ENCODE peak calls at places on chromosomes 13 and 19, in ten cellular contexts. One of them, this sample, is unnamed.

GRCh38 chr19:10230904-10231623 is at the start of gene S1PR2:
- DNase-seq in tibial nerve: peak; percentile 69
- DNase-seq in body of pancreas: peak; percentile 73
- DNase-seq in heart right ventricle: peak; percentile 86
- DNase-seq in PC-3: peak; percentile 59
- DNase-seq in bronchial epithelial cell: no peak
- DNase-seq in pancreas: peak; percentile 82
- DNase-seq in HAP-1: peak; percentile 89
- DNase-seq in ascending aorta: no peak
- DNase-seq in breast epithelium: peak; percentile 73
- DNase-seq in this sample: peak; percentile 80

GRCh38 chr13:79354285-79354684 is 51.8 kb downstream of the RBM26 start:
- DNase-seq in bronchial epithelial cell: no peak
- DNase-seq in ascending aorta: no peak
- DNase-seq in pancreas: no peak
- DNase-seq in HAP-1: no peak
- DNase-seq in breast epithelium: no peak
- DNase-seq in tibial nerve: no peak
- DNase-seq in heart right ventricle: no peak
- DNase-seq in body of pancreas: no peak
- DNase-seq in PC-3: no peak
- DNase-seq in this sample: no peak

GRCh38 chr19:42255766-42256750 is 1.1 kb upstream of the ERF start:
- DNase-seq in pancreas: no peak
- DNase-seq in heart right ventricle: peak; percentile 65
- DNase-seq in PC-3: peak; percentile 32
- DNase-seq in bronchial epithelial cell: no peak
- DNase-seq in body of pancreas: peak; percentile 46
- DNase-seq in HAP-1: peak; percentile 64
- DNase-seq in tibial nerve: no peak
- DNase-seq in ascending aorta: no peak
- DNase-seq in breast epithelium: peak; percentile 58
- DNase-seq in this sample: peak; percentile 62

GRCh38 chr13:71358218-71358617 is 508.8 kb downstream of the DACH1 start:
- DNase-seq in body of pancreas: no peak
- DNase-seq in HAP-1: no peak
- DNase-seq in PC-3: peak; percentile 20
- DNase-seq in bronchial epithelial cell: peak; percentile 95
- DNase-seq in breast epithelium: no peak
- DNase-seq in tibial nerve: no peak
- DNase-seq in heart right ventricle: no peak
- DNase-seq in pancreas: no peak
- DNase-seq in ascending aorta: no peak
- DNase-seq in this sample: no peak

GRCh38 chr19:9914315-9915207 is 21.8 kb downstream of the OLFM2 start:
- DNase-seq in tibial nerve: peak; percentile 27
- DNase-seq in heart right ventricle: peak; percentile 70
- DNase-seq in HAP-1: peak; percentile 90
- DNase-seq in ascending aorta: peak; percentile 26
- DNase-seq in PC-3: peak; percentile 93
- DNase-seq in pancreas: peak; percentile 83
- DNase-seq in breast epithelium: peak; percentile 58
- DNase-seq in body of pancreas: peak; percentile 76
- DNase-seq in bronchial epithelial cell: peak; percentile 58
- DNase-seq in this sample: peak; percentile 31

GRCh38 chr19:6692027-6692426 is 22.1 kb upstream of the TNFSF14 start:
- DNase-seq in pancreas: no peak
- DNase-seq in tibial nerve: no peak
- DNase-seq in HAP-1: no peak
- DNase-seq in PC-3: no peak
- DNase-seq in bronchial epithelial cell: no peak
- DNase-seq in heart right ventricle: no peak
- DNase-seq in ascending aorta: no peak
- DNase-seq in body of pancreas: no peak
- DNase-seq in breast epithelium: no peak
- DNase-seq in this sample: no peak

GRCh38 chr19:18526316-18526715 is 4.4 kb upstream of the ELL start:
- DNase-seq in breast epithelium: no peak
- DNase-seq in pancreas: no peak
- DNase-seq in body of pancreas: no peak
- DNase-seq in bronchial epithelial cell: peak; percentile 98
- DNase-seq in ascending aorta: no peak
- DNase-seq in HAP-1: no peak
- DNase-seq in tibial nerve: no peak
- DNase-seq in PC-3: peak; percentile 86
- DNase-seq in heart right ventricle: no peak
- DNase-seq in this sample: no peak

GRCh38 chr19:38004505-38005223 is 97.7 kb downstream of the SIPA1L3 start:
- DNase-seq in bronchial epithelial cell: peak; percentile 95
- DNase-seq in tibial nerve: peak; percentile 94
- DNase-seq in body of pancreas: peak; percentile 62
- DNase-seq in ascending aorta: peak; percentile 77
- DNase-seq in breast epithelium: peak; percentile 96
- DNase-seq in HAP-1: peak; percentile 91
- DNase-seq in PC-3: peak; percentile 72
- DNase-seq in pancreas: peak; percentile 42
- DNase-seq in heart right ventricle: peak; percentile 64
- DNase-seq in this sample: peak; percentile 89

GRCh38 chr19:40519352-40520322 is 52.8 kb downstream of the SPTBN4 start:
- DNase-seq in breast epithelium: no peak
- DNase-seq in ascending aorta: no peak
- DNase-seq in bronchial epithelial cell: peak; percentile 21
- DNase-seq in tibial nerve: no peak
- DNase-seq in HAP-1: no peak
- DNase-seq in pancreas: no peak
- DNase-seq in heart right ventricle: peak; percentile 33
- DNase-seq in body of pancreas: no peak
- DNase-seq in PC-3: no peak
- DNase-seq in this sample: no peak

GRCh38 chr19:13057147-13057572 is 45.5 kb downstream of the LYL1 start:
- DNase-seq in heart right ventricle: no peak
- DNase-seq in pancreas: no peak
- DNase-seq in body of pancreas: no peak
- DNase-seq in breast epithelium: no peak
- DNase-seq in PC-3: peak; percentile 34
- DNase-seq in HAP-1: no peak
- DNase-seq in ascending aorta: no peak
- DNase-seq in bronchial epithelial cell: no peak
- DNase-seq in tibial nerve: no peak
- DNase-seq in this sample: no peak

GRCh38 chr19:12996542-12997094 is 1.3 kb downstream of the NFIX start:
- DNase-seq in pancreas: peak; percentile 67
- DNase-seq in tibial nerve: peak; percentile 6
- DNase-seq in bronchial epithelial cell: no peak
- DNase-seq in HAP-1: peak; percentile 55
- DNase-seq in body of pancreas: peak; percentile 55
- DNase-seq in breast epithelium: no peak
- DNase-seq in ascending aorta: no peak
- DNase-seq in heart right ventricle: peak; percentile 66
- DNase-seq in PC-3: peak; percentile 58
- DNase-seq in this sample: no peak

GRCh38 chr19:8580710-8581281 is 3.6 kb upstream of the MYO1F start:
- DNase-seq in bronchial epithelial cell: peak; percentile 19
- DNase-seq in HAP-1: peak; percentile 92
- DNase-seq in heart right ventricle: peak; percentile 80
- DNase-seq in PC-3: peak; percentile 83
- DNase-seq in body of pancreas: peak; percentile 75
- DNase-seq in pancreas: peak; percentile 79
- DNase-seq in ascending aorta: peak; percentile 44
- DNase-seq in tibial nerve: peak; percentile 87
- DNase-seq in breast epithelium: peak; percentile 62
- DNase-seq in this sample: peak; percentile 83

GRCh38 chr19:51441410-51442390 is 16.6 kb downstream of the SIGLEC8 start:
- DNase-seq in HAP-1: no peak
- DNase-seq in breast epithelium: no peak
- DNase-seq in tibial nerve: no peak
- DNase-seq in pancreas: no peak
- DNase-seq in heart right ventricle: no peak
- DNase-seq in PC-3: peak; percentile 69
- DNase-seq in body of pancreas: no peak
- DNase-seq in bronchial epithelial cell: no peak
- DNase-seq in ascending aorta: no peak
- DNase-seq in this sample: no peak

GRCh38 chr13:39779337-39780270 is 124.1 kb downstream of the COG6 start:
- DNase-seq in bronchial epithelial cell: peak; percentile 15
- DNase-seq in breast epithelium: no peak
- DNase-seq in PC-3: peak; percentile 39
- DNase-seq in HAP-1: no peak
- DNase-seq in body of pancreas: peak; percentile 17
- DNase-seq in ascending aorta: no peak
- DNase-seq in tibial nerve: peak; percentile 21
- DNase-seq in pancreas: no peak
- DNase-seq in heart right ventricle: no peak
- DNase-seq in this sample: no peak

GRCh38 chr19:40530091-40530901 is 46.4 kb upstream of the SHKBP1 start:
- DNase-seq in heart right ventricle: peak; percentile 32
- DNase-seq in tibial nerve: no peak
- DNase-seq in PC-3: no peak
- DNase-seq in pancreas: peak; percentile 56
- DNase-seq in ascending aorta: no peak
- DNase-seq in breast epithelium: no peak
- DNase-seq in bronchial epithelial cell: no peak
- DNase-seq in HAP-1: peak; percentile 76
- DNase-seq in body of pancreas: no peak
- DNase-seq in this sample: no peak

GRCh38 chr19:379796-380195 is 29.2 kb downstream of the C2CD4C start:
- DNase-seq in PC-3: no peak
- DNase-seq in bronchial epithelial cell: no peak
- DNase-seq in tibial nerve: no peak
- DNase-seq in body of pancreas: no peak
- DNase-seq in ascending aorta: no peak
- DNase-seq in pancreas: no peak
- DNase-seq in HAP-1: no peak
- DNase-seq in breast epithelium: no peak
- DNase-seq in heart right ventricle: no peak
- DNase-seq in this sample: no peak

GRCh38 chr19:3687774-3688706 is 12.2 kb downstream of the PIP5K1C start:
- DNase-seq in tibial nerve: no peak
- DNase-seq in heart right ventricle: no peak
- DNase-seq in breast epithelium: peak; percentile 58
- DNase-seq in PC-3: no peak
- DNase-seq in body of pancreas: peak; percentile 57
- DNase-seq in pancreas: no peak
- DNase-seq in bronchial epithelial cell: peak; percentile 23
- DNase-seq in HAP-1: no peak
- DNase-seq in ascending aorta: no peak
- DNase-seq in this sample: peak; percentile 21

GRCh38 chr19:41958367-41959055 is 610 bp downstream of the RABAC1 start:
- DNase-seq in ascending aorta: peak; percentile 66
- DNase-seq in breast epithelium: peak; percentile 84
- DNase-seq in tibial nerve: peak; percentile 78
- DNase-seq in body of pancreas: peak; percentile 93
- DNase-seq in heart right ventricle: peak; percentile 86
- DNase-seq in bronchial epithelial cell: peak; percentile 54
- DNase-seq in PC-3: peak; percentile 60
- DNase-seq in HAP-1: peak; percentile 95
- DNase-seq in pancreas: peak; percentile 94
- DNase-seq in this sample: peak; percentile 84

GRCh38 chr13:59643906-59644626 is 519.7 kb downstream of the DIAPH3 start:
- DNase-seq in ascending aorta: no peak
- DNase-seq in bronchial epithelial cell: no peak
- DNase-seq in pancreas: no peak
- DNase-seq in breast epithelium: peak; percentile 29
- DNase-seq in HAP-1: no peak
- DNase-seq in heart right ventricle: no peak
- DNase-seq in body of pancreas: peak; percentile 25
- DNase-seq in tibial nerve: no peak
- DNase-seq in PC-3: no peak
- DNase-seq in this sample: no peak

DNA sequence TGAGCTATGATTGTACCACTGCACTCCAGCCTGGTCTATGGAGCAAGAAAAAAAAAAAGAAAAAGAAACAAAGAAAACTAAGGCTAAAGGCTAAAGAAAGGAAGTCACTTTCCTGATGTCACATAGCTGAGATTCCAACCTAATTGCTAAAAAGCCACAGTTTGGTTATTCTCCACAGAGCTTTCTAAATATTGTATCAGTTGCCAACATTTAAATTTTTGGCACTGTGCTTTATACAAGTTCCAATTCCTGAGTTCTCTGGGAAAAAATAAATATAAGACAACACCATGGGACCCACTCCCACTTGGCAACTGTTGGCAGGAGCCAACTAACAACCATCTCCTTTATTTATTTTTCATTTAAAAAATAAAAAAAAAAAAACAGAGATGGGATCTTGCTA is 11.2 kb upstream of the LYPD3 start:
- DNase-seq in breast epithelium: no peak
- DNase-seq in PC-3: peak; percentile 46
- DNase-seq in ascending aorta: no peak
- DNase-seq in tibial nerve: no peak
- DNase-seq in pancreas: no peak
- DNase-seq in bronchial epithelial cell: no peak
- DNase-seq in HAP-1: no peak
- DNase-seq in body of pancreas: no peak
- DNase-seq in heart right ventricle: no peak
- DNase-seq in this sample: no peak
- H3K27me3 ChIP-seq in breast epithelium: no peaks in the 10 kb centered on the region
- H3K27me3 ChIP-seq in PC-3: no peaks in the 10 kb centered on the region
- H3K27me3 ChIP-seq in ascending aorta: no peaks in the 10 kb centered on the region
- H3K27me3 ChIP-seq in tibial nerve: no peaks in the 10 kb centered on the region
- H3K27me3 ChIP-seq in pancreas: no peaks in the 10 kb centered on the region
- H3K27me3 ChIP-seq in bronchial epithelial cell: no peaks in the 10 kb centered on the region
- H3K27me3 ChIP-seq in HAP-1: no peaks in the 10 kb centered on the region
- H3K27me3 ChIP-seq in body of pancreas: no peaks in the 10 kb centered on the region
- H3K27me3 ChIP-seq in heart right ventricle: no peaks in the 10 kb centered on the region
- H3K27me3 ChIP-seq in this sample: no peaks in the 10 kb centered on the region

GRCh38 chr13:30736461-30736860 is 1.1 kb downstream of the ALOX5AP start:
- DNase-seq in PC-3: no peak
- DNase-seq in ascending aorta: no peak
- DNase-seq in pancreas: no peak
- DNase-seq in tibial nerve: no peak
- DNase-seq in body of pancreas: no peak
- DNase-seq in bronchial epithelial cell: no peak
- DNase-seq in heart right ventricle: no peak
- DNase-seq in HAP-1: no peak
- DNase-seq in breast epithelium: no peak
- DNase-seq in this sample: no peak
- H3K4me3 ChIP-seq in PC-3: no peak overlapping the region
- H3K4me3 ChIP-seq in ascending aorta: peak overlapping the region; percentile 27
- H3K4me3 ChIP-seq in pancreas: no peak overlapping the region
- H3K4me3 ChIP-seq in tibial nerve: peak overlapping the region; percentile 5
- H3K4me3 ChIP-seq in body of pancreas: no peak overlapping the region
- H3K4me3 ChIP-seq in bronchial epithelial cell: no peak overlapping the region
- H3K4me3 ChIP-seq in heart right ventricle: no peak overlapping the region
- H3K4me3 ChIP-seq in HAP-1: no peak overlapping the region
- H3K4me3 ChIP-seq in breast epithelium: no peak overlapping the region
- H3K4me3 ChIP-seq in this sample: no peak overlapping the region

GRCh38 chr19:44747739-44748425 is 626 bp upstream of the BCL3 start:
- DNase-seq in bronchial epithelial cell: peak; percentile 52
- DNase-seq in pancreas: peak; percentile 78
- DNase-seq in ascending aorta: no peak
- DNase-seq in breast epithelium: peak; percentile 58
- DNase-seq in tibial nerve: peak; percentile 52
- DNase-seq in heart right ventricle: peak; percentile 78
- DNase-seq in HAP-1: peak; percentile 73
- DNase-seq in PC-3: peak; percentile 46
- DNase-seq in body of pancreas: peak; percentile 69
- DNase-seq in this sample: peak; percentile 71
- H3K27me3 ChIP-seq in bronchial epithelial cell: no peaks in the 10 kb centered on the region
- H3K27me3 ChIP-seq in pancreas: no peaks in the 10 kb centered on the region
- H3K27me3 ChIP-seq in ascending aorta: no peaks in the 10 kb centered on the region
- H3K27me3 ChIP-seq in breast epithelium: no peaks in the 10 kb centered on the region
- H3K27me3 ChIP-seq in tibial nerve: no peaks in the 10 kb centered on the region
- H3K27me3 ChIP-seq in heart right ventricle: no peaks in the 10 kb centered on the region
- H3K27me3 ChIP-seq in HAP-1: no peaks in the 10 kb centered on the region
- H3K27me3 ChIP-seq in PC-3: no peaks in the 10 kb centered on the region
- H3K27me3 ChIP-seq in body of pancreas: no peaks in the 10 kb centered on the region
- H3K27me3 ChIP-seq in this sample: no peaks in the 10 kb centered on the region

GRCh38 chr13:114112826-114113322 is 19.5 kb downstream of the RASA3 start:
- DNase-seq in ascending aorta: no peak
- DNase-seq in body of pancreas: no peak
- DNase-seq in tibial nerve: no peak
- DNase-seq in PC-3: no peak
- DNase-seq in HAP-1: no peak
- DNase-seq in bronchial epithelial cell: no peak
- DNase-seq in heart right ventricle: no peak
- DNase-seq in breast epithelium: no peak
- DNase-seq in pancreas: no peak
- DNase-seq in this sample: peak; percentile 8
- H3K4me3 ChIP-seq in ascending aorta: no peak overlapping the region
- H3K4me3 ChIP-seq in body of pancreas: no peak overlapping the region
- H3K4me3 ChIP-seq in tibial nerve: no peak overlapping the region
- H3K4me3 ChIP-seq in PC-3: no peak overlapping the region
- H3K4me3 ChIP-seq in HAP-1: no peak overlapping the region
- H3K4me3 ChIP-seq in bronchial epithelial cell: no peak overlapping the region
- H3K4me3 ChIP-seq in heart right ventricle: no peak overlapping the region
- H3K4me3 ChIP-seq in breast epithelium: no peak overlapping the region
- H3K4me3 ChIP-seq in pancreas: no peak overlapping the region
- H3K4me3 ChIP-seq in this sample: no peak overlapping the region